ENCODE peak calls at places on chromosomes 13 and 19, in four cellular contexts. O is transverse colon, Z is mammary epithelial cell, Y is neural progenitor cell. W is an unnamed sample.

GRCh38 chr19:15287496-15287895 is 44.8 kb downstream of the BRD4 start:
- DNase-seq in O (no peak), Z (no peak), Y (no peak), W (no peak)

GRCh38 chr13:70191034-70191433 is 82.8 kb upstream of the KLHL1 start:
- DNase-seq in O (no peak), Z (no peak), Y (no peak), W (no peak)

GRCh38 chr13:59437902-59438301 is 725.8 kb downstream of the DIAPH3 start:
- DNase-seq in O (no peak), Z (no peak), Y (no peak), W (no peak)

GRCh38 chr19:47156861-47157454 is 26.3 kb downstream of the SAE1 start:
- DNase-seq in O (no peak), Z (no peak), Y (no peak), W (no peak)

GRCh38 chr13:78256479-78256878 is 337.8 kb upstream of the EDNRB start:
- DNase-seq in O (no peak), Z (no peak), Y (no peak), W (no peak)

GRCh38 chr13:110440946-110441731 is 120.4 kb downstream of the RAB20 start:
- DNase-seq in O (peak), Z (no peak), Y (no peak), W (no peak)

GRCh38 chr19:40231057-40231456 is 4.6 kb upstream of the CCNP start:
- DNase-seq in O (no peak), Z (no peak), Y (no peak), W (no peak)

GRCh38 chr13:64371461-64371860 is 2858.7 kb downstream of the PCDH9 start:
- DNase-seq in O (no peak), Z (no peak), Y (no peak), W (no peak)

GRCh38 chr19:48967346-48968178 is 2.5 kb downstream of the FTL start:
- DNase-seq in O (peak), Z (no peak), Y (no peak), W (peak)

GRCh38 chr13:48561461-48562224 is 28.8 kb upstream of the RCBTB2 start:
- DNase-seq in O (no peak), Z (no peak), Y (no peak), W (no peak)

GRCh38 chr13:99265162-99265822 is 7.1 kb upstream of the GPR18 start:
- DNase-seq in O (no peak), Z (no peak), Y (no peak), W (no peak)

GRCh38 chr13:108961542-108962125 is 332.2 kb downstream of the MYO16 start:
- DNase-seq in O (no peak), Z (peak), Y (peak), W (no peak)

GRCh38 chr19:55075366-55075998 is at the start of gene EPS8L1:
- DNase-seq in O (peak), Z (peak), Y (no peak), W (peak)

GRCh38 chr19:17829855-17830566 is 8.7 kb upstream of the INSL3 start:
- DNase-seq in O (peak), Z (no peak), Y (peak), W (peak)

DNA sequence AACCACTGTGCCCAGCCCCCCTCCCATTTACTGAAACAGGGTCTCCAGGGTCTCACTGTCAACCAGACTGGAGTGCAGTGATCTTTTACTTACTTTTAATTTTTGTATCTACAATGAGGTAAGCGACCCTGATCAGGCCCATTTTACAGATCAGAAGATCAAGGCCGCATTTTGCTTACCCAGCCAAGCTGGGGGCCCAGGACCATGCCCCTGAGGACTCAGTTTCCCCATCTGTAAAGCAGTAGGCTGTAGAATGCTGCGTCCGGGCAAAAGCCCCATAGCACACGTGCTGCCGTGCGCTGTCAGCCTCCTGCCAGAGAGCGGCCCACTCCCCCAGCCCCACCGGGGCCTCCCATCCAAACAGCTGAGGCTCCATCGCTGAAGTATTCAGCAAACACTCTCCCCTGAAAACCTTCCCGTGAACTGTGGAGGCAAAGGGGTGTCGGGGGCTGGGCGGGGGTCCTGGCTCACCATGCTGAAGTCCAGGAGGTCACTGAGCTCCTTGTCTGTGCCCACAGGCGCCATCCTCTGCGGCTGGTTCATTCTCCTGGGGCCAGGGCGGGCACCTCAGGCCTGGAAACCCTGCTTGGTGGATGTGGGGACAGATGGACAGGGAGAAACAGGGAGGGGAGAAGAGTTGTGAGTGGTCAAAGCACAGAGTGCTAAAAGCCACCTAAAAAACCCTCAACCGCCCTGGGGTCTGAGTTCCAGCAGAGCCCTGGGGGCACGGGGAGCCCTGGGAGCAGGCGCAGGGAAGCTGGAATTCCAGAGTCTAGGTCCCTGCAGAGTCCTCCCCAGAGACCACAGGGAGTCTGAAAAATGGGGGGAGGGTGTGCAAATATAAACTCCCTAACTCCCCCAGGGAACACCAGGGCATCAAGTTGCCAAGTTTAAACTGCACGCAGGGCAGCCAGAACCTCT is 2.4 kb downstream of the TCF3 start:
- DNase-seq in O (no peak), Z (no peak), Y (no peak), W (no peak)
- H3K4me3 ChIP-seq in O (no peak), Z (no peak), Y (peak), W (no peak)

GRCh38 chr19:53782698-53783097 is 41.4 kb downstream of the NLRP12 start:
- DNase-seq in O (no peak), Z (no peak), Y (no peak), W (no peak)
- H3K27ac ChIP-seq in O (no peak), Z (no peak), Y (no peak), W (no peak)

GRCh38 chr19:10835754-10836477 is at the start of gene TMED1:
- DNase-seq in O (peak), Z (peak), Y (peak), W (peak)
- TF ChIP-seq CTCF in O (peak), Z (peak), Y (peak), W (no peak)

GRCh38 chr13:96532804-96533203 is 442.9 kb downstream of the HS6ST3 start:
- DNase-seq in O (no peak), Z (no peak), Y (no peak), W (no peak)

GRCh38 chr13:96525715-96526114 is 435.8 kb downstream of the HS6ST3 start:
- DNase-seq in O (no peak), Z (no peak), Y (no peak), W (no peak)

GRCh38 chr13:96533408-96533807 is 443.5 kb downstream of the HS6ST3 start:
- DNase-seq in O (no peak), Z (no peak), Y (no peak), W (no peak)

GRCh38 chr13:96527497-96527896 is 437.6 kb downstream of the HS6ST3 start:
- DNase-seq in O (no peak), Z (no peak), Y (no peak), W (no peak)
- H3K4me3 ChIP-seq in O (no peak), Z (no peak), Y (no peak), W (no peak)

GRCh38 chr13:43240278-43240677 is 216.9 kb downstream of the DNAJC15 start:
- DNase-seq in O (no peak), Z (no peak), Y (no peak), W (no peak)
- H3K27ac ChIP-seq in O (no peak), Z (no peak), Y (no peak), W (no peak)

GRCh38 chr13:67077132-67077531 is 153.0 kb downstream of the PCDH9 start:
- DNase-seq in O (no peak), Z (no peak), Y (no peak), W (no peak)

GRCh38 chr13:67078062-67078461 is 152.1 kb downstream of the PCDH9 start:
- DNase-seq in O (no peak), Z (no peak), Y (no peak), W (no peak)

GRCh38 chr13:67076378-67076777 is 153.8 kb downstream of the PCDH9 start:
- DNase-seq in O (no peak), Z (no peak), Y (no peak), W (no peak)

GRCh38 chr13:67071918-67072598 is 158.1 kb downstream of the PCDH9 start:
- DNase-seq in O (no peak), Z (no peak), Y (no peak), W (no peak)

GRCh38 chr13:67075239-67075638 is 154.9 kb downstream of the PCDH9 start:
- DNase-seq in O (no peak), Z (peak), Y (no peak), W (no peak)
- TF ChIP-seq CTCF in O (no peak), Z (peak), Y (no peak), W (no peak)

GRCh38 chr13:23794267-23795161 is 94.7 kb downstream of the MIPEP start:
- DNase-seq in O (no peak), Z (peak), Y (no peak), W (no peak)
- H3K4me3 ChIP-seq in O (no peak), Z (no peak), Y (no peak), W (no peak)